ENCODE peak calls at places on chromosomes 5 and 9, in four cellular contexts. Z is spleen, T is pancreas, D is heart right ventricle. G is an unnamed sample.

GRCh38 chr5:109759304-109759703 is 69.6 kb downstream of the MAN2A1 start:
- DNase-seq in D (no peak), T (no peak), Z (no peak), G (no peak)

GRCh38 chr5:160555836-160556660 is 134.4 kb downstream of the PTTG1 start:
- DNase-seq in Z (no peak), T (no peak), D (no peak), G (no peak)

GRCh38 chr9:18018661-18019060 is 439.8 kb downstream of the SH3GL2 start:
- DNase-seq in T (no peak), Z (no peak), D (no peak), G (no peak)

GRCh38 chr5:65076251-65076869 is 307.6 kb downstream of the CWC27 start:
- DNase-seq in T (no peak), Z (no peak), D (peak; percentile 73), G (no peak)

GRCh38 chr5:59423021-59423420 is 470.5 kb downstream of the PDE4D start:
- DNase-seq in Z (no peak), D (no peak), T (no peak), G (no peak)

GRCh38 chr5:76689321-76690026 is 26.5 kb upstream of the F2R start:
- DNase-seq in Z (no peak), T (no peak), D (no peak), G (no peak)

GRCh38 chr9:121770415-121771273 is 119.2 kb downstream of the DAB2IP start:
- DNase-seq in T (peak; percentile 34), D (no peak), Z (peak; percentile 48), G (no peak)

GRCh38 chr5:133939668-133940067 is 28.8 kb downstream of the C5orf15 start:
- DNase-seq in T (no peak), D (no peak), Z (no peak), G (no peak)

GRCh38 chr9:84331119-84331791 is 9.3 kb downstream of the SLC28A3 start:
- DNase-seq in T (no peak), D (no peak), Z (no peak), G (no peak)

GRCh38 chr5:17679597-17680187 is 45.4 kb downstream of the TAF11L14 start:
- DNase-seq in D (no peak), Z (no peak), T (no peak), G (no peak)

GRCh38 chr5:93805616-93806393 is 64.4 kb upstream of the POU5F2 start:
- DNase-seq in T (no peak), D (no peak), Z (no peak), G (no peak)

DNA sequence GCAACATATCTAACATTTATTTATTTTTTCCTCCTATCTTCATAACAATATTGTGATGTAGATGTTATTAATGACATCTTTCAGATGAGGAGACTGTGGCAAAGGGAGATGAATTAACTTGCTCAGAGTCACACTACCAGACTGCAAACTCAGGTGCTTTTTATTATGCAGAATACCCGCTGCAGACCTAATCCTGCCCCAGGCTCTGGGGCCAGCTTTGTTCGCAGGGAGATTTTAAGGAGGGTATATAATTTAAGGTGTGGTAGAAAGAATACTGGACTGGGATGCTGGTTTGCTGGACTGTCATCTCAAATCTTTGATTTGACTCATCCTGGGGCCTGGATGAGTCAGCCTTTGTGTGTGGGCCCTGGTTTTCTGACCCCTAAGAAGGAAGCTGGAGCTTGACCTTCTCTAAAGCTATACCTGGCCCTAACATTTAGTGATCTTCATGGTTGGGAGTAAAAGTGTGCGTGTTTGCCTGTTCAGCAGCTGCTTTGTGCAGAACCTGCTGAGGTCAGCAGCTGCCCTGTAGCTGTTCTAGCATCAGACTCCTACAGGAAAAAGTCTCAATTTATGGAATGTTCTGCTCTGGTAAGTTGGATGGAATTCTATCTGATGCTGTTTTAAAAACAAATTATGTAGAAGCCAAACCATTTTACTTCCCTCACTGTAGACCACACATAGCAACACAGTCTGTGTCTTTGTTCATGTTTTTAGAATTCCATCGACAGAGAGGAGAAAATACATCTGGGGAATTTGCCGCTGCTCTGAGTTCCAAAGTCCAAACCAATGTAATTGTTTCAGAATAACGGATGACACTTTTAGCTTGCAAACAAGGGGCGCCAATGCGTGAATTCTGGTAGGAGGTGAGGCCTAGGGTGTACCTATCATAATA is 4.5 kb downstream of the SLC36A1 start:
- DNase-seq in Z (no peak), T (no peak), D (no peak), G (no peak)
- H3K27ac ChIP-seq in Z (no peak overlapping the region), T (no peak overlapping the region), D (no peak overlapping the region), G (no peak overlapping the region)

GRCh38 chr5:123582570-123583293 is 70.8 kb downstream of the CSNK1G3 start:
- DNase-seq in Z (no peak), D (no peak), T (no peak), G (no peak)
- H3K27ac ChIP-seq in Z (no peak overlapping the region), D (peak overlapping the region; percentile 18), T (no peak overlapping the region), G (no peak overlapping the region)

DNA sequence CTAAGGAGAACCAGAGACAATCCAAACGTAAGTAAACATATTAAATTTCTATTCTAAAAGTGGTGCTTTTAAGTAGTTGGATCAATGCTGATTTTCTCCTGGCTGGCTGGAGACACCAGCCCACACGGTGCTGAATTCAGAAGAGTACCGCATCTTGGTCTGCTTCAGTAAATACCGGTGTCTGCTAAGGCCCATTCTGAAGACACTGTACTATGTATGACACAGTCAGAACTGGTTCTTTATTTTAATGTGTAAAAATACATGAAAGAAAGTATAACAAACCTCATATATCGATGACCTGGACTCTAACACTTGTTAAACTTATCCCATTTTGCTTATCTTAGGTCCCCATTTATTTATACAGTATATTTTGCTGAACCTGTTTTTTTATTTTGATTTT is 32.8 kb downstream of the RAPGEF1 start:
- DNase-seq in T (no peak), Z (no peak), D (no peak), G (no peak)
- H3K27ac ChIP-seq in T (peak overlapping the region; percentile 65), Z (peak overlapping the region; percentile 69), D (peak overlapping the region; percentile 91), G (peak overlapping the region; percentile 5)

GRCh38 chr5:98638111-98638510 is 135.4 kb upstream of the RGMB start:
- DNase-seq in T (no peak), D (no peak), Z (no peak), G (no peak)
- H3K27ac ChIP-seq in T (no peak overlapping the region), D (no peak overlapping the region), Z (no peak overlapping the region), G (no peak overlapping the region)

GRCh38 chr9:129163753-129164152 is 14.3 kb downstream of the IER5L start:
- DNase-seq in D (no peak), Z (no peak), T (no peak), G (no peak)
- H3K27ac ChIP-seq in D (peak overlapping the region; percentile 71), Z (peak overlapping the region; percentile 55), T (peak overlapping the region; percentile 74), G (no peak overlapping the region)

GRCh38 chr5:168404366-168404765 is 81.9 kb upstream of the RARS1 start:
- DNase-seq in T (no peak), D (no peak), Z (no peak), G (no peak)

GRCh38 chr5:168401226-168401625 is 85.0 kb upstream of the RARS1 start:
- DNase-seq in T (no peak), D (no peak), Z (peak; percentile 19), G (no peak)

GRCh38 chr5:168400429-168401220 is 85.6 kb upstream of the RARS1 start:
- DNase-seq in D (no peak), Z (peak; percentile 9), T (no peak), G (no peak)

GRCh38 chr5:168407222-168407621 is 79.0 kb upstream of the RARS1 start:
- DNase-seq in D (no peak), T (no peak), Z (no peak), G (no peak)

DNA sequence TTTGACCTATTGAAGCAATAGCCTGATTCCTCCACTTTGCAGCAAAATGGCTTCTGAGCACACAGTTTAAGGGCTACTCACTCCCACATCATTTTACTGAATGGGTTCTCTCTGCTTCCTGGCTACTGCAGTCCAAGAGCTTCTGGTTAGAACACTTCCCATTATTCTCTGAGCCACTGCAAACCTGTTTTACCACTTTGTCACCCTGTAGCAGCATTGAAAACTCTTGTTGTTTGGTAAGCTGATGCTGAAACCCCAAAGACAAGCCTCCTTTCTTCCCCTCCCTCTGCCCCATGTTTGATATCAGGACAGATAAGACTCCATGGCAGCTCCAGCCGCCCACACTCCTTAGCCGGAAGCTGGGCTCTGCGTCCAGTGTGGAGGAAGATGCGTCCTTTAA is 84.4 kb upstream of the RARS1 start:
- DNase-seq in T (no peak), D (no peak), Z (peak; percentile 36), G (no peak)
- H3K27ac ChIP-seq in T (peak overlapping the region; percentile 55), D (no peak overlapping the region), Z (no peak overlapping the region), G (no peak overlapping the region)

GRCh38 chr9:131954299-131954698 is 125.4 kb downstream of the MED27 start:
- DNase-seq in Z (no peak), T (no peak), D (no peak), G (no peak)

GRCh38 chr9:131951155-131951554 is 128.5 kb downstream of the MED27 start:
- DNase-seq in T (no peak), Z (no peak), D (no peak), G (no peak)

GRCh38 chr9:131950487-131950886 is 129.2 kb downstream of the MED27 start:
- DNase-seq in T (no peak), Z (no peak), D (no peak), G (no peak)

GRCh38 chr9:131946169-131946568 is 133.5 kb downstream of the MED27 start:
- DNase-seq in D (no peak), Z (no peak), T (no peak), G (no peak)

DNA sequence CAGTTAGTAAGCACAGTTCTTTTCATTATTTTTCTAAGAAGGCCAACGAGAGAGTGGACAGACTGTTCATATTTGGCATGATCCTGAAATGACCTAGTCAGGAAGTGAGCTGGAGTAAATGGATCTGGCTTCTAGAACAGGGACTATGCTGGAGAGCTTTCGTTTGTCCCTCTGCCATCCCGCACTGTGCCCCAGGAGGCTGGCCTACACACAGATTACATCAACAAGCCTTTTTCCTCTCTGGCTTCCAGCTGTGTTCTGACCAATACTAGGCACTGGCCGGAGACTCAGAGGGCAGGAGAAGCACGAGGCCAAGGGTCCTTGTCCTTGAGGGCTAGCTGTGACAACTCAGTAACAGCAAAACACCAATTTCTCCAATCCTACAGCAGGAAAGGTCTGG is 127.8 kb downstream of the MED27 start:
- DNase-seq in T (no peak), Z (no peak), D (peak; percentile 51), G (peak; percentile 41)
- H3K27ac ChIP-seq in T (no peak overlapping the region), Z (no peak overlapping the region), D (no peak overlapping the region), G (peak overlapping the region; percentile 86)

GRCh38 chr9:113511856-113512761 is 48.6 kb downstream of the RGS3 start:
- DNase-seq in Z (peak; percentile 81), D (no peak), T (no peak), G (no peak)
- H3K27ac ChIP-seq in Z (peak overlapping the region; percentile 47), D (peak overlapping the region; percentile 75), T (peak overlapping the region; percentile 41), G (no peak overlapping the region)

DNA sequence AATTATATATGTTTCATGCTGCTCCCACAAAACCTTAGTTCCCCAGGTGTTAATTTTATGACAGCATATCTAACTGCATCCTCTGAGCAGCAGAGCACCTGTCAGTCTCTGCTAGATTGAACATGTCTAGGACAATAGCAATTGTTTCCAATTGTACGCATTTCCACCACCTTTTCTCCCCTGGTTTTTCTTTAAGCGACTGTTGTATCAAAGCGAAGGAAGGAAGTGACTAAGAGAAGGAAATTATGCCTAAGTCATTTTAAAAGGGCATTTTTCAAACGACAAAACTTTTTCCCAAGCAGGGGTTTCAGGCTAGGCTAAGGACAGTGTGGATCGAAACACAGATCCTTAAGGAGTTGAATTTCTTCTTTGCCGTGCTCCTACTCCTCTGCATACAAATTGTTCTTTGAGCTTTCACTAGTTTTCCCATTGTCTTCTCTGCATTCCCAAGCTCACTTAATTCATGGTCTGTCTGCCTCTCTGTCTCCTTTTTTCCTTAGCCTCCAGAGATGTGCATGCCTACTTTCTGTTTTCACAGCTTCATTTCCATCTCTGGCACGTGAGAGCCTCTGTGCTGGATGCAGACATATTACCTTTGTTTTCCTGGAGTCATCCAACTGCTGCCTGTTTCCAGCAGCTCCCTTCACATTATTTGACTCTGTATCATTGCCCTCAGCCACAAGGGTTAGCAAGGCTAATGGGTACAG is 39.4 kb upstream of the STARD4 start:
- DNase-seq in Z (no peak), T (no peak), D (no peak), G (no peak)
- H3K27ac ChIP-seq in Z (peak overlapping the region; percentile 48), T (no peak overlapping the region), D (peak overlapping the region; percentile 72), G (no peak overlapping the region)

GRCh38 chr9:86341007-86341491 is 13.2 kb downstream of the TUT7 start:
- DNase-seq in T (no peak), D (no peak), Z (no peak), G (no peak)
- H3K27ac ChIP-seq in T (no peak overlapping the region), D (no peak overlapping the region), Z (peak overlapping the region; percentile 2), G (no peak overlapping the region)